ENCODE peak calls at places on chromosomes 4 and X, in five cellular contexts. One of them, this sample, is unnamed.
A peak's percentile ranks its signal among the peaks of the same experiment; 100 is the strongest.

GRCh38 chrX:47877327-47877726 is 40.6 kb downstream of the ZNF81 start:
- DNase-seq in stimulated activated CD4-positive, alpha-beta T cell treated with anti-CD3 and anti-CD28 coated beads, Interleukin-15, amount 100 ng/mL, for 48 hours: no peak
- DNase-seq in GM19239: no peak
- DNase-seq in HTR-8/SVneo: no peak
- DNase-seq in Ammon's horn: no peak
- DNase-seq in this sample: no peak

GRCh38 chrX:84187501-84188319 is at the start of gene RPS6KA6:
- DNase-seq in Ammon's horn: peak; percentile 6
- DNase-seq in GM19239: peak; percentile 4
- DNase-seq in HTR-8/SVneo: no peak
- DNase-seq in stimulated activated CD4-positive, alpha-beta T cell treated with anti-CD3 and anti-CD28 coated beads, Interleukin-15, amount 100 ng/mL, for 48 hours: no peak
- DNase-seq in this sample: peak; percentile 22

GRCh38 chr4:35520059-35520458 is 724.3 kb downstream of the ARAP2 start:
- DNase-seq in HTR-8/SVneo: no peak
- DNase-seq in GM19239: no peak
- DNase-seq in Ammon's horn: no peak
- DNase-seq in stimulated activated CD4-positive, alpha-beta T cell treated with anti-CD3 and anti-CD28 coated beads, Interleukin-15, amount 100 ng/mL, for 48 hours: no peak
- DNase-seq in this sample: peak; percentile 29

GRCh38 chr4:8368998-8369397 is 71.5 kb downstream of the ACOX3 start:
- DNase-seq in Ammon's horn: no peak
- DNase-seq in HTR-8/SVneo: no peak
- DNase-seq in stimulated activated CD4-positive, alpha-beta T cell treated with anti-CD3 and anti-CD28 coated beads, Interleukin-15, amount 100 ng/mL, for 48 hours: no peak
- DNase-seq in GM19239: no peak
- DNase-seq in this sample: no peak

GRCh38 chr4:186485621-186486062 is 69.7 kb downstream of the MTNR1A start:
- DNase-seq in Ammon's horn: peak; percentile 61
- DNase-seq in stimulated activated CD4-positive, alpha-beta T cell treated with anti-CD3 and anti-CD28 coated beads, Interleukin-15, amount 100 ng/mL, for 48 hours: no peak
- DNase-seq in HTR-8/SVneo: no peak
- DNase-seq in GM19239: no peak
- DNase-seq in this sample: no peak

GRCh38 chrX:77622672-77623071 is 163.3 kb downstream of the ATRX start:
- DNase-seq in Ammon's horn: no peak
- DNase-seq in stimulated activated CD4-positive, alpha-beta T cell treated with anti-CD3 and anti-CD28 coated beads, Interleukin-15, amount 100 ng/mL, for 48 hours: no peak
- DNase-seq in GM19239: no peak
- DNase-seq in HTR-8/SVneo: no peak
- DNase-seq in this sample: no peak

GRCh38 chrX:48737940-48738339 is 23.6 kb upstream of the GLOD5 start:
- DNase-seq in stimulated activated CD4-positive, alpha-beta T cell treated with anti-CD3 and anti-CD28 coated beads, Interleukin-15, amount 100 ng/mL, for 48 hours: no peak
- DNase-seq in GM19239: no peak
- DNase-seq in Ammon's horn: no peak
- DNase-seq in HTR-8/SVneo: no peak
- DNase-seq in this sample: peak; percentile 12

GRCh38 chr4:175873707-175874106 is 61.6 kb upstream of the GPM6A start:
- DNase-seq in stimulated activated CD4-positive, alpha-beta T cell treated with anti-CD3 and anti-CD28 coated beads, Interleukin-15, amount 100 ng/mL, for 48 hours: no peak
- DNase-seq in Ammon's horn: no peak
- DNase-seq in HTR-8/SVneo: no peak
- DNase-seq in GM19239: no peak
- DNase-seq in this sample: no peak

GRCh38 chr4:20422398-20422797 is 170.7 kb downstream of the SLIT2 start:
- DNase-seq in GM19239: no peak
- DNase-seq in stimulated activated CD4-positive, alpha-beta T cell treated with anti-CD3 and anti-CD28 coated beads, Interleukin-15, amount 100 ng/mL, for 48 hours: peak; percentile 7
- DNase-seq in HTR-8/SVneo: peak; percentile 12
- DNase-seq in Ammon's horn: peak; percentile 60
- DNase-seq in this sample: peak; percentile 77

GRCh38 chr4:153651041-153651960 is 32.8 kb upstream of the TLR2 start:
- DNase-seq in HTR-8/SVneo: no peak
- DNase-seq in stimulated activated CD4-positive, alpha-beta T cell treated with anti-CD3 and anti-CD28 coated beads, Interleukin-15, amount 100 ng/mL, for 48 hours: peak; percentile 59
- DNase-seq in GM19239: no peak
- DNase-seq in Ammon's horn: peak; percentile 75
- DNase-seq in this sample: no peak

GRCh38 chr4:12691168-12691567 is 793.0 kb downstream of the RAB28 start:
- DNase-seq in HTR-8/SVneo: no peak
- DNase-seq in stimulated activated CD4-positive, alpha-beta T cell treated with anti-CD3 and anti-CD28 coated beads, Interleukin-15, amount 100 ng/mL, for 48 hours: no peak
- DNase-seq in GM19239: no peak
- DNase-seq in Ammon's horn: no peak
- DNase-seq in this sample: no peak

GRCh38 chr4:157291071-157291470 is 70.5 kb downstream of the GRIA2 start:
- DNase-seq in stimulated activated CD4-positive, alpha-beta T cell treated with anti-CD3 and anti-CD28 coated beads, Interleukin-15, amount 100 ng/mL, for 48 hours: no peak
- DNase-seq in HTR-8/SVneo: no peak
- DNase-seq in Ammon's horn: peak; percentile 56
- DNase-seq in GM19239: no peak
- DNase-seq in this sample: no peak

GRCh38 chr4:183816882-183817509 is 88.1 kb upstream of the STOX2 start:
- DNase-seq in GM19239: no peak
- DNase-seq in Ammon's horn: no peak
- DNase-seq in HTR-8/SVneo: no peak
- DNase-seq in stimulated activated CD4-positive, alpha-beta T cell treated with anti-CD3 and anti-CD28 coated beads, Interleukin-15, amount 100 ng/mL, for 48 hours: no peak
- DNase-seq in this sample: no peak

GRCh38 chr4:185104733-185105132 is 38.3 kb upstream of the SLC25A4 start:
- DNase-seq in stimulated activated CD4-positive, alpha-beta T cell treated with anti-CD3 and anti-CD28 coated beads, Interleukin-15, amount 100 ng/mL, for 48 hours: no peak
- DNase-seq in GM19239: no peak
- DNase-seq in Ammon's horn: no peak
- DNase-seq in HTR-8/SVneo: no peak
- DNase-seq in this sample: no peak

GRCh38 chr4:185426960-185427688 is 1.4 kb upstream of the UFSP2 start:
- DNase-seq in Ammon's horn: no peak
- DNase-seq in stimulated activated CD4-positive, alpha-beta T cell treated with anti-CD3 and anti-CD28 coated beads, Interleukin-15, amount 100 ng/mL, for 48 hours: no peak
- DNase-seq in GM19239: no peak
- DNase-seq in HTR-8/SVneo: no peak
- DNase-seq in this sample: no peak

GRCh38 chr4:30720656-30721352 is 635 bp downstream of the PCDH7 start:
- DNase-seq in Ammon's horn: peak; percentile 39
- DNase-seq in stimulated activated CD4-positive, alpha-beta T cell treated with anti-CD3 and anti-CD28 coated beads, Interleukin-15, amount 100 ng/mL, for 48 hours: no peak
- DNase-seq in HTR-8/SVneo: no peak
- DNase-seq in GM19239: no peak
- DNase-seq in this sample: peak; percentile 38

GRCh38 chr4:169103966-169104412 is 93.9 kb upstream of the CBR4 start:
- DNase-seq in stimulated activated CD4-positive, alpha-beta T cell treated with anti-CD3 and anti-CD28 coated beads, Interleukin-15, amount 100 ng/mL, for 48 hours: no peak
- DNase-seq in Ammon's horn: peak; percentile 37
- DNase-seq in GM19239: no peak
- DNase-seq in HTR-8/SVneo: peak; percentile 72
- DNase-seq in this sample: no peak

GRCh38 chr4:141081921-141082381 is 51.3 kb downstream of the RNF150 start:
- DNase-seq in HTR-8/SVneo: no peak
- DNase-seq in Ammon's horn: peak; percentile 12
- DNase-seq in stimulated activated CD4-positive, alpha-beta T cell treated with anti-CD3 and anti-CD28 coated beads, Interleukin-15, amount 100 ng/mL, for 48 hours: no peak
- DNase-seq in GM19239: no peak
- DNase-seq in this sample: no peak

GRCh38 chr4:129014566-129015509 is 78.5 kb downstream of the SCLT1 start:
- DNase-seq in GM19239: no peak
- DNase-seq in Ammon's horn: no peak
- DNase-seq in HTR-8/SVneo: no peak
- DNase-seq in stimulated activated CD4-positive, alpha-beta T cell treated with anti-CD3 and anti-CD28 coated beads, Interleukin-15, amount 100 ng/mL, for 48 hours: no peak
- DNase-seq in this sample: no peak

GRCh38 chr4:104592894-104593470 is 98.3 kb upstream of the CXXC4 start:
- DNase-seq in stimulated activated CD4-positive, alpha-beta T cell treated with anti-CD3 and anti-CD28 coated beads, Interleukin-15, amount 100 ng/mL, for 48 hours: no peak
- DNase-seq in Ammon's horn: no peak
- DNase-seq in HTR-8/SVneo: no peak
- DNase-seq in GM19239: no peak
- DNase-seq in this sample: no peak

GRCh38 chr4:3397128-3397527 is 44.6 kb upstream of the HGFAC start:
- DNase-seq in HTR-8/SVneo: no peak
- DNase-seq in GM19239: no peak
- DNase-seq in stimulated activated CD4-positive, alpha-beta T cell treated with anti-CD3 and anti-CD28 coated beads, Interleukin-15, amount 100 ng/mL, for 48 hours: no peak
- DNase-seq in Ammon's horn: no peak
- DNase-seq in this sample: no peak

GRCh38 chrX:107537815-107538214 is 88.4 kb downstream of the FRMPD3 start:
- DNase-seq in Ammon's horn: peak; percentile 3
- DNase-seq in stimulated activated CD4-positive, alpha-beta T cell treated with anti-CD3 and anti-CD28 coated beads, Interleukin-15, amount 100 ng/mL, for 48 hours: peak; percentile 31
- DNase-seq in GM19239: no peak
- DNase-seq in HTR-8/SVneo: no peak
- DNase-seq in this sample: peak; percentile 41

GRCh38 chr4:89101256-89102161 is 9.8 kb upstream of the TIGD2 start:
- DNase-seq in Ammon's horn: peak; percentile 12
- DNase-seq in stimulated activated CD4-positive, alpha-beta T cell treated with anti-CD3 and anti-CD28 coated beads, Interleukin-15, amount 100 ng/mL, for 48 hours: no peak
- DNase-seq in GM19239: peak; percentile 19
- DNase-seq in HTR-8/SVneo: no peak
- DNase-seq in this sample: no peak

GRCh38 chr4:184722798-184723197 is 11.1 kb downstream of the CENPU start:
- DNase-seq in GM19239: no peak
- DNase-seq in Ammon's horn: no peak
- DNase-seq in HTR-8/SVneo: no peak
- DNase-seq in stimulated activated CD4-positive, alpha-beta T cell treated with anti-CD3 and anti-CD28 coated beads, Interleukin-15, amount 100 ng/mL, for 48 hours: no peak
- DNase-seq in this sample: no peak

GRCh38 chr4:76729460-76729859 is 168.5 kb downstream of the SOWAHB start:
- DNase-seq in HTR-8/SVneo: no peak
- DNase-seq in stimulated activated CD4-positive, alpha-beta T cell treated with anti-CD3 and anti-CD28 coated beads, Interleukin-15, amount 100 ng/mL, for 48 hours: no peak
- DNase-seq in Ammon's horn: no peak
- DNase-seq in GM19239: no peak
- DNase-seq in this sample: no peak

This sample was measured in WERI-Rb-1.